ENCODE peak calls at places on chromosomes 13 and 19, in six cellular contexts. L is HepG2, N is tibial nerve, K is stomach, W is H1, S is A549. J is an unnamed sample.

GRCh38 chr19:50213925-50214324 is 10.5 kb downstream of the MYH14 start:
- DNase-seq in S (no peak), W (no peak), L (no peak), K (no peak), N (no peak), J (no peak)

GRCh38 chr19:40464059-40465024 is 1.2 kb downstream of the BLVRB start:
- DNase-seq in W (no peak), K (peak; percentile 92), S (peak; percentile 97), N (peak; percentile 95), L (peak; percentile 81), J (peak; percentile 98)

GRCh38 chr19:6048808-6049405 is 61.4 kb downstream of the RFX2 start:
- DNase-seq in S (peak; percentile 69), K (peak; percentile 83), W (no peak), N (peak; percentile 86), L (peak; percentile 69), J (peak; percentile 93)

GRCh38 chr13:113119822-113120189 is 2.8 kb upstream of the F10 start:
- DNase-seq in S (no peak), N (no peak), W (no peak), K (peak; percentile 8), L (no peak), J (no peak)

GRCh38 chr13:34207334-34207733 is 389.4 kb downstream of the RFC3 start:
- DNase-seq in W (no peak), S (peak; percentile 32), K (no peak), L (no peak), N (no peak), J (no peak)

GRCh38 chr13:50494110-50494509 is 349.4 kb downstream of the DLEU7 start:
- DNase-seq in L (no peak), W (no peak), K (no peak), S (no peak), N (no peak), J (no peak)

GRCh38 chr19:6061420-6062130 is 48.7 kb downstream of the RFX2 start:
- DNase-seq in W (no peak), S (no peak), L (no peak), K (no peak), N (no peak), J (peak; percentile 94)

GRCh38 chr19:13964776-13965175 is 12.5 kb downstream of the DCAF15 start:
- DNase-seq in L (no peak), K (no peak), S (no peak), N (no peak), W (no peak), J (no peak)

GRCh38 chr13:24921881-24922280 is 157.9 kb downstream of the RNF17 start:
- DNase-seq in L (no peak), K (no peak), W (no peak), S (no peak), N (no peak), J (no peak)

GRCh38 chr13:106619688-106620555 is 52.0 kb upstream of the ARGLU1 start:
- DNase-seq in L (peak; percentile 40), W (peak; percentile 17), N (peak; percentile 23), S (peak; percentile 15), K (no peak), J (no peak)

GRCh38 chr13:112441779-112442310 is 65.7 kb downstream of the SPACA7 start:
- DNase-seq in S (no peak), K (no peak), N (no peak), L (no peak), W (no peak), J (no peak)

GRCh38 chr13:46609726-46610125 is 56.8 kb downstream of the LRCH1 start:
- DNase-seq in W (no peak), K (no peak), S (no peak), L (no peak), N (no peak), J (peak; percentile 24)

GRCh38 chr19:11025006-11025405 is 64.2 kb downstream of the SMARCA4 start:
- DNase-seq in S (no peak), W (no peak), N (no peak), L (no peak), K (no peak), J (no peak)

GRCh38 chr13:100301418-100301817 is 212.5 kb downstream of the PCCA start:
- DNase-seq in S (no peak), N (no peak), K (no peak), W (no peak), L (no peak), J (no peak)

GRCh38 chr19:55212447-55212846 is 3.1 kb upstream of the PTPRH start:
- DNase-seq in L (peak; percentile 64), S (peak; percentile 73), W (no peak), N (no peak), K (no peak), J (no peak)

GRCh38 chr13:41085961-41086360 is 24.7 kb downstream of the WBP4 start:
- DNase-seq in L (no peak), N (no peak), K (no peak), W (peak; percentile 53), S (no peak), J (no peak)

GRCh38 chr19:8302357-8302691 is 5.8 kb downstream of the CD320 start:
- DNase-seq in L (no peak), W (no peak), N (peak; percentile 4), K (peak; percentile 27), S (no peak), J (no peak)

GRCh38 chr19:29971002-29971401 is 29.0 kb downstream of the URI1 start:
- DNase-seq in N (no peak), W (no peak), K (no peak), L (no peak), S (no peak), J (no peak)

GRCh38 chr19:54133312-54133956 is 4.1 kb upstream of the CNOT3 start:
- DNase-seq in K (no peak), N (no peak), S (no peak), W (peak; percentile 78), L (peak; percentile 84), J (no peak)

GRCh38 chr19:33468361-33469170 is 53.0 kb downstream of the PEPD start:
- DNase-seq in N (no peak), K (no peak), L (no peak), S (no peak), W (no peak), J (no peak)

GRCh38 chr19:40811478-40812341 is 12.7 kb downstream of the EGLN2 start:
- DNase-seq in L (no peak), K (no peak), S (no peak), W (no peak), N (no peak), J (no peak)

GRCh38 chr13:59750860-59751259 is 412.9 kb downstream of the DIAPH3 start:
- DNase-seq in W (peak; percentile 31), N (no peak), L (no peak), K (no peak), S (no peak), J (no peak)

GRCh38 chr13:36282818-36283432 is 14.7 kb downstream of the CCDC169 start:
- DNase-seq in W (no peak), S (peak; percentile 3), N (no peak), K (no peak), L (peak; percentile 17), J (no peak)

GRCh38 chr19:40331052-40331451 is 17.1 kb downstream of the C19orf47 start:
- DNase-seq in S (no peak), W (no peak), L (no peak), N (no peak), K (no peak), J (no peak)

GRCh38 chr13:36553501-36553900 is 120.3 kb upstream of the SERTM1 start:
- DNase-seq in S (no peak), N (no peak), K (no peak), W (no peak), L (no peak), J (no peak)

GRCh38 chr13:32491028-32491427 is 47.6 kb downstream of the N4BP2L2 start:
- DNase-seq in K (no peak), S (no peak), W (no peak), N (no peak), L (no peak), J (no peak)

GRCh38 chr13:73870970-73871935 is 263.0 kb downstream of the KLF12 start:
- DNase-seq in S (no peak), K (no peak), L (no peak), W (no peak), N (peak; percentile 15), J (no peak)

GRCh38 chr13:51518847-51519246 is 65.4 kb upstream of the WDFY2 start:
- DNase-seq in K (no peak), S (no peak), N (no peak), W (no peak), L (no peak), J (no peak)

GRCh38 chr19:35741216-35741541 is 1.1 kb downstream of the IGFLR1 start:
- DNase-seq in L (no peak), W (no peak), S (no peak), K (no peak), N (no peak), J (no peak)

GRCh38 chr13:27975579-27976361 is 6.7 kb upstream of the CDX2 start:
- DNase-seq in W (no peak), S (no peak), N (no peak), L (no peak), K (peak; percentile 24), J (no peak)

GRCh38 chr13:79898996-79899395 is 418.0 kb downstream of the NDFIP2 start:
- DNase-seq in N (no peak), K (no peak), L (no peak), S (no peak), W (no peak), J (no peak)

GRCh38 chr13:98739023-98739422 is 13.4 kb downstream of the SLC15A1 start:
- DNase-seq in S (no peak), W (no peak), L (no peak), K (no peak), N (no peak), J (no peak)

GRCh38 chr13:52924241-52925148 is 76.1 kb upstream of the PCDH8 start:
- DNase-seq in W (no peak), K (no peak), N (no peak), S (no peak), L (peak; percentile 3), J (no peak)

GRCh38 chr19:4009990-4010807 is 2.7 kb downstream of the PIAS4 start:
- DNase-seq in L (no peak), K (no peak), N (no peak), S (no peak), W (no peak), J (no peak)
- TF ChIP-seq EP300 in L (no peak), K (no peak), N (no peak), S (no peak), W (no peak), J (no peak)

GRCh38 chr19:43527860-43528622 is 1.0 kb upstream of the ETHE1 start:
- DNase-seq in W (no peak), L (no peak), N (peak; percentile 54), S (no peak), K (no peak), J (no peak)
- TF ChIP-seq CTCF in W (no peak), L (no peak), N (no peak), S (no peak), K (no peak), J (no peak)

GRCh38 chr19:17658240-17658639 is 29.9 kb downstream of the UNC13A start:
- DNase-seq in L (no peak), W (no peak), K (no peak), N (no peak), S (no peak), J (no peak)
- TF ChIP-seq EP300 in L (no peak), W (no peak), K (no peak), N (no peak), S (no peak), J (no peak)

DNA sequence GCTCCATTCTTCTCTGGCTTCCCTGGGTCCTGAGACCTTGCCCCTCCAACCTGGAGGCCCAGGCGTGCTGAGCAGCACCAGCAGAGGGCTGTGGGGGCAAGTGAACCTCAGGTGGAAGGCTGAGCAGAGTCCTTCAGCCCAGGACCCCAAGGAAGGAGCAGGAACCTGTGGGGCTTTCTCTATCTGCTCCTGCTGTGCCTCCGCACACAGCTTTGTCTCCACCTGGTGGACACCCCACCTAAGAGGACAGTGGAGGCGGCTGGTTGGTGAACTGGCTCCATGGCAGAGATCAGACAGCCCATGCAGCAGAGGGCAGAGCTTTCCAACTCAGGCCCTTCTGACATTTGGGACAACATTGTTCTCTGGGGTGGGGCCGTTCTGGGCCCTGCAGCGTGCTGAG is 19.7 kb downstream of the ZFR2 start:
- DNase-seq in L (peak; percentile 33), K (peak; percentile 31), W (no peak), S (no peak), N (no peak), J (no peak)
- TF ChIP-seq CTCF in L (peak; percentile 76), K (no peak), W (peak; percentile 56), S (no peak), N (no peak), J (no peak)